ENCODE peak calls at places on chromosomes 12 and 14, in seven cellular contexts. N, W, Y, G, K, S and R are unnamed samples.
A peak's percentile ranks its signal among the peaks of the same experiment; 100 is the strongest.

GRCh38 chr14:35789651-35790050 is 19.4 kb downstream of the RALGAPA1 start:
- DNase-seq in N (no peak), W (no peak), Y (no peak), K (peak; percentile 77), S (peak; percentile 29), G (peak; percentile 79), R (peak; percentile 82)

GRCh38 chr12:120614873-120615272 is 25.6 kb upstream of the CABP1 start:
- DNase-seq in K (no peak), G (no peak), W (no peak), Y (no peak), N (no peak), S (no peak), R (no peak)

GRCh38 chr14:76861574-76862255 is 35.5 kb downstream of the LRRC74A start:
- DNase-seq in Y (no peak), W (no peak), K (no peak), N (peak; percentile 61), G (no peak), S (no peak), R (no peak)

GRCh38 chr14:102708494-102708893 is 68.8 kb upstream of the TRAF3 start:
- DNase-seq in W (no peak), K (no peak), N (no peak), Y (no peak), G (no peak), S (no peak), R (no peak)

GRCh38 chr12:48980953-48981756 is 3.0 kb downstream of the WNT1 start:
- DNase-seq in W (no peak), N (no peak), S (peak; percentile 52), Y (no peak), G (no peak), K (no peak), R (no peak)

GRCh38 chr12:4287325-4288290 is 14.0 kb downstream of the CCND2 start:
- DNase-seq in Y (no peak), K (peak; percentile 36), S (no peak), N (no peak), W (no peak), G (no peak), R (no peak)

GRCh38 chr12:113136128-113136989 is 798 bp upstream of the RASAL1 start:
- DNase-seq in G (no peak), N (no peak), S (peak; percentile 88), Y (no peak), K (no peak), W (no peak), R (no peak)

GRCh38 chr14:75452900-75453816 is 25.3 kb downstream of the JDP2 start:
- DNase-seq in G (peak; percentile 75), S (no peak), N (peak; percentile 91), Y (peak; percentile 88), W (no peak), K (peak; percentile 97), R (peak; percentile 95)

GRCh38 chr14:43503508-43503907 is 1003.6 kb downstream of the FSCB start:
- DNase-seq in N (no peak), K (no peak), S (no peak), Y (peak; percentile 11), G (no peak), W (peak; percentile 11), R (no peak)

GRCh38 chr14:96056509-96057422 is 17.6 kb downstream of the C14orf132 start:
- DNase-seq in W (peak; percentile 96), Y (no peak), K (no peak), S (no peak), G (no peak), N (peak; percentile 42), R (no peak)

GRCh38 chr12:131871677-131872076 is 22.7 kb upstream of the ULK1 start:
- DNase-seq in K (no peak), W (no peak), S (no peak), Y (no peak), G (no peak), N (no peak), R (no peak)

GRCh38 chr12:28578361-28578760 is 388.1 kb downstream of the CCDC91 start:
- DNase-seq in Y (no peak), K (peak; percentile 37), N (peak; percentile 77), S (no peak), G (no peak), W (no peak), R (peak; percentile 26)

GRCh38 chr14:51677738-51678137 is 26.0 kb downstream of the FRMD6 start:
- DNase-seq in Y (no peak), K (no peak), G (no peak), S (peak; percentile 25), N (no peak), W (no peak), R (no peak)

GRCh38 chr14:76953196-76953945 is 75.1 kb downstream of the IRF2BPL start:
- DNase-seq in S (peak; percentile 60), W (no peak), K (peak; percentile 85), N (peak; percentile 99), Y (peak; percentile 63), G (peak; percentile 81), R (peak; percentile 78)

GRCh38 chr14:102824832-102825231 is 47.6 kb downstream of the TRAF3 start:
- DNase-seq in G (peak; percentile 53), K (peak; percentile 81), Y (peak; percentile 49), N (peak; percentile 51), W (no peak), S (no peak), R (no peak)

GRCh38 chr14:61179776-61180398 is 101.3 kb downstream of the TMEM30B start:
- DNase-seq in W (no peak), K (no peak), S (no peak), G (peak; percentile 60), N (no peak), Y (no peak), R (peak; percentile 67)

GRCh38 chr12:131965073-131965472 is 15.3 kb downstream of the EP400 start:
- DNase-seq in N (no peak), G (peak; percentile 10), S (no peak), W (no peak), K (no peak), Y (no peak), R (peak; percentile 11)

GRCh38 chr12:106108187-106108816 is 30.5 kb downstream of the NUAK1 start:
- DNase-seq in G (peak; percentile 73), S (no peak), W (no peak), N (no peak), K (peak; percentile 85), Y (peak; percentile 90), R (peak; percentile 88)

GRCh38 chr12:123696209-123696608 is 15.9 kb upstream of the ATP6V0A2 start:
- DNase-seq in S (no peak), N (peak; percentile 50), Y (no peak), K (no peak), W (no peak), G (no peak), R (no peak)

GRCh38 chr12:130765186-130765659 is 49.1 kb upstream of the RIMBP2 start:
- DNase-seq in W (no peak), G (peak; percentile 5), K (peak; percentile 16), N (peak; percentile 40), Y (peak; percentile 24), S (peak; percentile 45), R (peak; percentile 33)

GRCh38 chr12:94240171-94240570 is 91.8 kb downstream of the PLXNC1 start:
- DNase-seq in K (no peak), G (no peak), S (no peak), W (no peak), Y (no peak), N (no peak), R (no peak)

GRCh38 chr12:113267621-113268020 is 46.4 kb downstream of the TPCN1 start:
- DNase-seq in G (no peak), W (no peak), K (no peak), N (peak; percentile 50), S (no peak), Y (no peak), R (no peak)

GRCh38 chr12:98955284-98955683 is 310.2 kb downstream of the APAF1 start:
- DNase-seq in S (no peak), W (peak; percentile 4), Y (peak; percentile 5), G (peak; percentile 12), N (peak; percentile 54), K (peak; percentile 17), R (no peak)

GRCh38 chr12:9319842-9320173 is 111.6 kb upstream of the PZP start:
- DNase-seq in Y (no peak), N (no peak), K (no peak), S (no peak), G (no peak), W (no peak), R (no peak)

GRCh38 chr14:74645735-74646134 is 33.7 kb upstream of the LTBP2 start:
- DNase-seq in Y (no peak), W (no peak), K (no peak), N (no peak), G (no peak), S (no peak), R (no peak)

GRCh38 chr14:20493634-20494033 is 11.7 kb upstream of the RNASE10 start:
- DNase-seq in W (no peak), K (no peak), G (no peak), N (no peak), Y (no peak), S (no peak), R (no peak)

GRCh38 chr12:114799574-114800487 is 115.9 kb upstream of the TBX3 start:
- DNase-seq in N (peak; percentile 98), W (no peak), K (peak; percentile 37), S (no peak), Y (no peak), G (no peak), R (peak; percentile 24)

GRCh38 chr14:94461526-94462218 is 9.1 kb upstream of the SERPINA11 start:
- DNase-seq in G (no peak), W (no peak), K (no peak), S (no peak), N (peak; percentile 72), Y (no peak), R (peak; percentile 16)

GRCh38 chr12:99108924-99109323 is 463.8 kb downstream of the APAF1 start:
- DNase-seq in W (no peak), S (no peak), G (no peak), N (no peak), Y (no peak), K (no peak), R (no peak)

GRCh38 chr12:76422878-76423438 is 74.7 kb upstream of the BBS10 start:
- DNase-seq in Y (peak; percentile 39), W (no peak), K (peak; percentile 83), G (peak; percentile 69), N (peak; percentile 13), S (no peak), R (peak; percentile 77)

GRCh38 chr14:96762650-96763049 is 34.5 kb upstream of the VRK1 start:
- DNase-seq in W (peak; percentile 85), N (peak; percentile 87), G (peak; percentile 47), Y (peak; percentile 76), K (peak; percentile 63), S (peak; percentile 10), R (peak; percentile 59)

GRCh38 chr14:58815046-58815701 is 177.4 kb downstream of the DACT1 start:
- DNase-seq in Y (peak; percentile 49), G (peak; percentile 47), N (no peak), S (no peak), K (peak; percentile 73), W (no peak), R (peak; percentile 87)

GRCh38 chr12:55930771-55931316 is at the start of gene DGKA:
- DNase-seq in K (peak; percentile 81), N (peak; percentile 70), Y (peak; percentile 85), G (peak; percentile 78), S (peak; percentile 92), W (peak; percentile 17), R (peak; percentile 71)

GRCh38 chr12:86186449-86186848 is 69.7 kb downstream of the MGAT4C start:
- DNase-seq in Y (no peak), S (no peak), N (no peak), K (peak; percentile 0), W (no peak), G (no peak), R (peak; percentile 3)

GRCh38 chr12:67790660-67791059 is 142.1 kb downstream of the DYRK2 start:
- DNase-seq in S (no peak), G (no peak), W (no peak), K (peak; percentile 15), N (no peak), Y (no peak), R (no peak)

GRCh38 chr12:80187660-80188090 is 88.3 kb downstream of the OTOGL start:
- DNase-seq in W (peak; percentile 26), G (peak; percentile 56), N (no peak), K (peak; percentile 62), S (peak; percentile 11), Y (peak; percentile 49), R (peak; percentile 67)